ENCODE peak calls at places on chromosomes 1 and 21, in ten cellular contexts. Y, N, D, J, I, V, R, S, X and A are unnamed samples.

GRCh38 chr1:64864018-64864945 is 102.1 kb downstream of the JAK1 start:
- DNase-seq in Y (peak; percentile 61), N (peak; percentile 80), D (no peak), J (no peak), I (no peak), V (peak; percentile 64), R (no peak), S (no peak), X (peak; percentile 92), A (peak; percentile 78)

GRCh38 chr1:43481481-43481880 is 27.8 kb upstream of the HYI start:
- DNase-seq in Y (no peak), N (no peak), D (no peak), J (no peak), I (no peak), V (no peak), R (no peak), S (no peak), X (no peak), A (no peak)

GRCh38 chr1:66938618-66939017 is 13.8 kb downstream of the MIER1 start:
- DNase-seq in Y (no peak), N (no peak), D (no peak), J (no peak), I (no peak), V (no peak), R (no peak), S (no peak), X (no peak), A (no peak)

GRCh38 chr1:225710804-225711203 is 57.9 kb upstream of the ENAH start:
- DNase-seq in Y (no peak), N (peak; percentile 67), D (no peak), J (no peak), I (no peak), V (no peak), R (peak; percentile 89), S (no peak), X (no peak), A (no peak)

GRCh38 chr1:206634365-206635079 is 814 bp upstream of the DYRK3 start:
- DNase-seq in Y (peak; percentile 95), N (peak; percentile 97), D (peak; percentile 98), J (peak; percentile 66), I (peak; percentile 97), V (peak; percentile 96), R (peak; percentile 72), S (peak; percentile 97), X (no peak), A (peak; percentile 93)

GRCh38 chr21:38853421-38853919 is 47.7 kb downstream of the ETS2 start:
- DNase-seq in Y (peak; percentile 53), N (no peak), D (peak; percentile 71), J (no peak), I (no peak), V (no peak), R (peak; percentile 34), S (peak; percentile 66), X (no peak), A (no peak)

GRCh38 chr1:215600867-215601266 is 33.8 kb downstream of the KCTD3 start:
- DNase-seq in Y (no peak), N (no peak), D (no peak), J (no peak), I (no peak), V (no peak), R (no peak), S (no peak), X (no peak), A (no peak)

GRCh38 chr1:230066466-230067404 is at the start of gene GALNT2:
- DNase-seq in Y (peak; percentile 91), N (peak; percentile 93), D (peak; percentile 88), J (peak; percentile 98), I (peak; percentile 87), V (peak; percentile 63), R (peak; percentile 95), S (no peak), X (peak; percentile 48), A (peak; percentile 93)

GRCh38 chr1:94237291-94238226 is at the start of gene ARHGAP29:
- DNase-seq in Y (peak; percentile 88), N (peak; percentile 87), D (peak; percentile 83), J (peak; percentile 96), I (peak; percentile 78), V (peak; percentile 59), R (peak; percentile 48), S (no peak), X (no peak), A (peak; percentile 83)

GRCh38 chr1:211259596-211260126 is 495 bp downstream of the RCOR3 start:
- DNase-seq in Y (no peak), N (peak; percentile 85), D (no peak), J (peak; percentile 90), I (peak; percentile 66), V (peak; percentile 19), R (peak; percentile 31), S (no peak), X (no peak), A (peak; percentile 61)

GRCh38 chr1:155499953-155500621 is 62.5 kb downstream of the ASH1L start:
- DNase-seq in Y (no peak), N (no peak), D (no peak), J (peak; percentile 56), I (no peak), V (no peak), R (no peak), S (no peak), X (peak; percentile 56), A (peak; percentile 67)

GRCh38 chr1:29473167-29473855 is 237.0 kb downstream of the PTPRU start:
- DNase-seq in Y (peak; percentile 8), N (peak; percentile 27), D (no peak), J (peak; percentile 53), I (no peak), V (no peak), R (no peak), S (no peak), X (no peak), A (no peak)

GRCh38 chr1:181918893-181919728 is 142.4 kb downstream of the ZNF648 start:
- DNase-seq in Y (no peak), N (no peak), D (no peak), J (no peak), I (no peak), V (no peak), R (no peak), S (no peak), X (no peak), A (no peak)

GRCh38 chr1:36605942-36606690 is 123.4 kb upstream of the CSF3R start:
- DNase-seq in Y (no peak), N (no peak), D (no peak), J (no peak), I (no peak), V (no peak), R (no peak), S (no peak), X (no peak), A (no peak)

GRCh38 chr1:190452272-190452848 is 25.3 kb downstream of the BRINP3 start:
- DNase-seq in Y (no peak), N (no peak), D (no peak), J (no peak), I (no peak), V (no peak), R (no peak), S (no peak), X (no peak), A (no peak)

GRCh38 chr1:18256318-18257235 is 149.0 kb downstream of the IGSF21 start:
- DNase-seq in Y (peak; percentile 47), N (no peak), D (no peak), J (no peak), I (no peak), V (peak; percentile 14), R (peak; percentile 15), S (no peak), X (no peak), A (peak; percentile 38)

GRCh38 chr1:107292012-107292411 is 151.2 kb downstream of the NTNG1 start:
- DNase-seq in Y (no peak), N (no peak), D (no peak), J (no peak), I (no peak), V (no peak), R (no peak), S (no peak), X (no peak), A (no peak)

GRCh38 chr1:99754697-99755096 is 11.7 kb downstream of the FRRS1 start:
- DNase-seq in Y (no peak), N (no peak), D (no peak), J (no peak), I (no peak), V (no peak), R (no peak), S (no peak), X (no peak), A (no peak)

GRCh38 chr1:95304803-95305202 is 70.8 kb downstream of the RWDD3 start:
- DNase-seq in Y (no peak), N (no peak), D (no peak), J (no peak), I (no peak), V (no peak), R (no peak), S (no peak), X (no peak), A (peak; percentile 23)

GRCh38 chr1:23814016-23814415 is 11.2 kb downstream of the HMGCL start:
- DNase-seq in Y (no peak), N (no peak), D (no peak), J (no peak), I (no peak), V (no peak), R (no peak), S (no peak), X (no peak), A (no peak)

GRCh38 chr1:229436178-229436577 is 2.3 kb upstream of the ACTA1 start:
- DNase-seq in Y (no peak), N (no peak), D (no peak), J (peak; percentile 69), I (no peak), V (no peak), R (no peak), S (no peak), X (no peak), A (no peak)

GRCh38 chr1:10941891-10942541 is 70.4 kb upstream of the TARDBP start:
- DNase-seq in Y (peak; percentile 67), N (no peak), D (no peak), J (peak; percentile 92), I (peak; percentile 45), V (peak; percentile 36), R (peak; percentile 71), S (no peak), X (no peak), A (peak; percentile 70)
- TF ChIP-seq EP300 in Y (no peak), N (no peak), D (no peak), J (no peak), I (no peak), V (no peak), R (no peak), S (no peak), X (no peak), A (no peak)

GRCh38 chr1:152053375-152053774 is 16.6 kb upstream of the S100A11 start:
- DNase-seq in Y (no peak), N (no peak), D (no peak), J (no peak), I (no peak), V (no peak), R (no peak), S (no peak), X (no peak), A (no peak)
- TF ChIP-seq EP300 in Y (no peak), N (no peak), D (no peak), J (no peak), I (no peak), V (no peak), R (no peak), S (no peak), X (no peak), A (no peak)

GRCh38 chr21:32572574-32573420 is 12.5 kb downstream of the TCP10L start:
- DNase-seq in Y (peak; percentile 66), N (no peak), D (no peak), J (no peak), I (no peak), V (no peak), R (no peak), S (no peak), X (no peak), A (peak; percentile 66)
- TF ChIP-seq EP300 in Y (no peak), N (no peak), D (no peak), J (no peak), I (no peak), V (no peak), R (no peak), S (no peak), X (no peak), A (no peak)

GRCh38 chr1:44611419-44611818 is 62.9 kb downstream of the TMEM53 start:
- DNase-seq in Y (no peak), N (no peak), D (no peak), J (no peak), I (no peak), V (no peak), R (no peak), S (no peak), X (no peak), A (no peak)
- TF ChIP-seq EP300 in Y (no peak), N (no peak), D (no peak), J (no peak), I (no peak), V (no peak), R (no peak), S (no peak), X (no peak), A (no peak)